ENCODE peak calls at places on chromosomes 13 and 19, in four cellular contexts. L, Q, U and A are unnamed samples.

GRCh38 chr13:75319244-75319643 is 162.7 kb downstream of the TBC1D4 start:
- DNase-seq in L (no peak), Q (no peak), U (no peak), A (no peak)

GRCh38 chr19:30069535-30070197 is 127.6 kb downstream of the URI1 start:
- DNase-seq in L (no peak), Q (no peak), U (no peak), A (no peak)

GRCh38 chr19:13823256-13823655 is 28.0 kb downstream of the ZSWIM4 start:
- DNase-seq in L (no peak), Q (no peak), U (no peak), A (no peak)

GRCh38 chr13:59745395-59745788 is 418.3 kb downstream of the DIAPH3 start:
- DNase-seq in L (no peak), Q (no peak), U (no peak), A (no peak)

GRCh38 chr13:67136157-67136556 is 94.0 kb downstream of the PCDH9 start:
- DNase-seq in L (no peak), Q (no peak), U (no peak), A (no peak)

GRCh38 chr13:54852831-54853230 is 1824.2 kb downstream of the OLFM4 start:
- DNase-seq in L (no peak), Q (no peak), U (no peak), A (no peak)

GRCh38 chr13:26965976-26966375 is 205.4 kb upstream of the GPR12 start:
- DNase-seq in L (no peak), Q (no peak), U (no peak), A (no peak)

GRCh38 chr13:30654430-30654829 is 36.7 kb downstream of the USPL1 start:
- DNase-seq in L (no peak), Q (no peak), U (no peak), A (peak; percentile 58)

GRCh38 chr19:10987621-10988297 is 26.9 kb downstream of the SMARCA4 start:
- DNase-seq in L (no peak), Q (no peak), U (no peak), A (no peak)

GRCh38 chr13:107534548-107534947 is 680.8 kb downstream of the LIG4 start:
- DNase-seq in L (no peak), Q (no peak), U (no peak), A (no peak)